ENCODE peak calls at places on chromosomes 1 and 21, in seven cellular contexts. A, L, H, Z, M, K and B are unnamed samples.

GRCh38 chr1:230387876-230388275 is 38.3 kb downstream of the PGBD5 start:
- DNase-seq in A (no peak), L (no peak), H (no peak), Z (no peak), M (no peak), K (no peak), B (no peak)

GRCh38 chr1:207659545-207660148 is 14.7 kb downstream of the CR1L start:
- DNase-seq in A (no peak), L (peak; percentile 64), H (no peak), Z (no peak), M (peak; percentile 63), K (no peak), B (no peak)

GRCh38 chr21:38598413-38598812 is 100.1 kb upstream of the ERG start:
- DNase-seq in A (no peak), L (no peak), H (no peak), Z (no peak), M (no peak), K (no peak), B (no peak)

GRCh38 chr1:149888999-149889289 is 10.4 kb upstream of the BOLA1 start:
- DNase-seq in A (peak; percentile 33), L (peak; percentile 67), H (peak; percentile 55), Z (no peak), M (no peak), K (no peak), B (no peak)

GRCh38 chr1:211135342-211135950 is 1.5 kb upstream of the KCNH1 start:
- DNase-seq in A (no peak), L (peak; percentile 84), H (peak; percentile 33), Z (no peak), M (no peak), K (peak; percentile 53), B (no peak)

GRCh38 chr1:210364479-210364878 is 35.8 kb downstream of the HHAT start:
- DNase-seq in A (no peak), L (no peak), H (no peak), Z (no peak), M (no peak), K (peak; percentile 82), B (no peak)

GRCh38 chr1:93700532-93701469 is 19.2 kb upstream of the BCAR3 start:
- DNase-seq in A (no peak), L (no peak), H (no peak), Z (no peak), M (peak; percentile 43), K (no peak), B (no peak)

GRCh38 chr1:50420689-50421365 is 2.4 kb downstream of the DMRTA2 start:
- DNase-seq in A (no peak), L (no peak), H (no peak), Z (peak; percentile 41), M (no peak), K (no peak), B (peak; percentile 54)

GRCh38 chr1:203017061-203017460 is 9.2 kb upstream of the PPFIA4 start:
- DNase-seq in A (no peak), L (no peak), H (no peak), Z (no peak), M (no peak), K (no peak), B (no peak)

GRCh38 chr1:222798975-222799374 is 15.9 kb upstream of the DISP1 start:
- DNase-seq in A (no peak), L (no peak), H (no peak), Z (no peak), M (no peak), K (no peak), B (no peak)

GRCh38 chr1:108627256-108627655 is 33.6 kb downstream of the HENMT1 start:
- DNase-seq in A (no peak), L (no peak), H (no peak), Z (no peak), M (no peak), K (no peak), B (no peak)

GRCh38 chr1:205430631-205431305 is 8.9 kb upstream of the LEMD1 start:
- DNase-seq in A (peak; percentile 59), L (peak; percentile 50), H (no peak), Z (peak; percentile 71), M (peak; percentile 75), K (no peak), B (peak; percentile 75)

GRCh38 chr1:214548988-214549387 is 2.4 kb downstream of the PTPN14 start:
- DNase-seq in A (peak; percentile 51), L (peak; percentile 75), H (peak; percentile 64), Z (no peak), M (no peak), K (peak; percentile 29), B (no peak)

GRCh38 chr1:29706936-29707335 is 470.6 kb downstream of the PTPRU start:
- DNase-seq in A (no peak), L (peak; percentile 70), H (peak; percentile 69), Z (peak; percentile 67), M (peak; percentile 69), K (no peak), B (peak; percentile 83)

DNA sequence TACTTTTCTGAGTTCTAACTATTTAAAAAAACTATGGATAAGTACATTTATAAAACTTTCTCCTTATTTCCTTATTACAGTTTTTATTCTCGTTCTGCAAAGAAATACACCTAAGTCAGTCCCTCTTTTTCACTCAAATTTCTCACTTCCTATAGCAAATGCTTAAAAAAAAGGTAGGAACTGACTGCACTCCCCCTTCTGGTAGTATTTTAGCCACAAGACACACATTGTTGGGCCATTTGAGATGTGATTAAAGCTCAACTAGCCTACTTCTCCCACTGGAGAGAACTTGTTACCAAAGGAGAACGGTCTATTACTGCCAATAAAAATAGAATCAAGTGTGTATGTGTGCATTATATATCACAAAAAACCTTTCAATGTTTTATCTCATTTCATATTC is 521.9 kb upstream of the PRMT6 start:
- DNase-seq in A (no peak), L (no peak), H (no peak), Z (no peak), M (no peak), K (no peak), B (no peak)
- TF ChIP-seq CTCF in A (no peak), L (no peak), H (no peak), Z (no peak), M (no peak), K (peak; percentile 46), B (no peak)

GRCh38 chr1:153669606-153670005 is 1.2 kb downstream of the ILF2 start:
- DNase-seq in A (no peak), L (no peak), H (no peak), Z (no peak), M (no peak), K (no peak), B (no peak)

GRCh38 chr1:153667439-153667838 is 3.4 kb downstream of the ILF2 start:
- DNase-seq in A (no peak), L (no peak), H (no peak), Z (no peak), M (no peak), K (no peak), B (no peak)

GRCh38 chr1:153670257-153670858 is 435 bp downstream of the ILF2 start:
- DNase-seq in A (peak; percentile 37), L (no peak), H (no peak), Z (no peak), M (peak; percentile 73), K (no peak), B (no peak)

GRCh38 chr1:153670859-153671622 is at the start of gene ILF2:
- DNase-seq in A (peak; percentile 96), L (peak; percentile 100), H (peak; percentile 99), Z (peak; percentile 93), M (peak; percentile 98), K (peak; percentile 99), B (peak; percentile 96)
- TF ChIP-seq CTCF in A (peak; percentile 12), L (peak; percentile 27), H (no peak), Z (no peak), M (peak; percentile 43), K (peak; percentile 67), B (no peak)

DNA sequence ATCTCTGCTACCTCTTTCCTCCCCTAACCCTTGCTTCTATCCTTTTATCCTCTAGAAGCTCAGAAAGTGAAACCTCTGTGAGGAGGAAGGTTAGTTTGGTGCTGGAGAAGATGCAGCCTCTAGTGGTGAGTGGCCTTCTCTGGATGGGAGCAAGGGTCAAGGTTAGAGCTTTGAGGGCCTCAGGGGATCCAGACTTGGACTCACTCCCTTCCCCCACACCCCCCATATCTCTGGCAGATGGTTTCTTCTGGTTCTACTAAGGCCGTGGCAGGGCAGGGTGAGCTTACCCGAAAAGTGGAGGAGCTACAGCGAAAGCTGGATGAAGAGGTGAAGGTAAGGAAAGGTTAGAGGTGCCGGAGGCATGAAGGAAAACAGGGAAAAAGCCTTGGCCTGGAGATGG is 9.2 kb downstream of the CGN start:
- DNase-seq in A (no peak), L (no peak), H (no peak), Z (no peak), M (no peak), K (no peak), B (no peak)
- TF ChIP-seq CTCF in A (no peak), L (no peak), H (peak; percentile 4), Z (no peak), M (no peak), K (no peak), B (no peak)

GRCh38 chr1:113442130-113442529 is 51.8 kb downstream of the MAGI3 start:
- DNase-seq in A (no peak), L (no peak), H (no peak), Z (no peak), M (no peak), K (no peak), B (no peak)

GRCh38 chr1:113438505-113439271 is 48.4 kb downstream of the MAGI3 start:
- DNase-seq in A (no peak), L (no peak), H (no peak), Z (no peak), M (no peak), K (no peak), B (no peak)

GRCh38 chr1:113434874-113435175 is 44.5 kb downstream of the MAGI3 start:
- DNase-seq in A (no peak), L (no peak), H (no peak), Z (no peak), M (no peak), K (no peak), B (no peak)

GRCh38 chr1:113437554-113438341 is 47.4 kb downstream of the MAGI3 start:
- DNase-seq in A (no peak), L (no peak), H (no peak), Z (no peak), M (no peak), K (no peak), B (no peak)

DNA sequence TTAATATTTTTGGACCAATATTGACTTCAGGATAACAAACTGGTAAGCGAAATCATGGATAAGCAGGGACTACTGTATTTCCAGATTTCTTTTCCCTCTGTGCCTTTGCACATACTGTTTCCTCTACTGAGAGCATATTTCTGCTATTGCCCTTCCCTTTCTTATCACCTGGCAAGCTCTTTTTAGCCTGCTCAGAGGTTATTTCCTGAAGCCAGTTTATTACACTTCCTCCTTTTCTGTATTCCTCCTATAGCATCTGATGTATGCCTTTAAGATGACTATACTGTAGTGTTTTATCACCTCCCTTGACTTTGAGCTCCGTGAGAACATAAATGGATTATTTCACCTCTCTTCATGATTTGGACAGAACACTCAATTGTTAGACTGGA is 49.0 kb downstream of the MAGI3 start:
- DNase-seq in A (no peak), L (no peak), H (no peak), Z (no peak), M (no peak), K (no peak), B (no peak)
- TF ChIP-seq CTCF in A (no peak), L (no peak), H (no peak), Z (no peak), M (no peak), K (no peak), B (no peak)

GRCh38 chr1:84077476-84078107 is 66.5 kb upstream of the PRKACB start:
- DNase-seq in A (peak; percentile 84), L (peak; percentile 65), H (peak; percentile 72), Z (peak; percentile 78), M (peak; percentile 81), K (peak; percentile 49), B (peak; percentile 86)
- TF ChIP-seq CTCF in A (no peak), L (no peak), H (no peak), Z (no peak), M (peak; percentile 10), K (no peak), B (no peak)